ENCODE peak calls at places on chromosome 18, in four cellular contexts. M is activated gamma-delta T cell treated with anti-CD3 and anti-CD28 coated beads, Interleukin-2, amount 50 U/mL, for 16 hours; P is substantia nigra; K is HuH-7.5. L is an unnamed sample.

GRCh38 chr18:13431886-13432285 is 213.3 kb downstream of the LDLRAD4 start:
- DNase-seq in M (no peak), P (no peak), K (no peak), L (no peak)

GRCh38 chr18:38007931-38008330 is 442.3 kb upstream of the CELF4 start:
- DNase-seq in M (no peak), P (no peak), K (no peak), L (no peak)

GRCh38 chr18:79801217-79801616 is 3.5 kb downstream of the KCNG2 start:
- DNase-seq in M (no peak), P (no peak), K (no peak), L (no peak)

GRCh38 chr18:519019-519879 is 18.7 kb upstream of the COLEC12 start:
- DNase-seq in M (no peak), P (peak), K (no peak), L (no peak)

GRCh38 chr18:50662775-50663383 is 103.0 kb downstream of the MAPK4 start:
- DNase-seq in M (no peak), P (no peak), K (no peak), L (no peak)

GRCh38 chr18:76687271-76688006 is 134.9 kb upstream of the ZNF236 start:
- DNase-seq in M (peak), P (no peak), K (no peak), L (no peak)

GRCh38 chr18:22558945-22559385 is 141.2 kb upstream of the CTAGE1 start:
- DNase-seq in M (no peak), P (no peak), K (peak), L (peak)

GRCh38 chr18:44599409-44599808 is 81.3 kb upstream of the SETBP1 start:
- DNase-seq in M (no peak), P (peak), K (no peak), L (no peak)

GRCh38 chr18:24372279-24372678 is 25.3 kb downstream of the OSBPL1A start:
- DNase-seq in M (no peak), P (no peak), K (no peak), L (no peak)

GRCh38 chr18:48023334-48024008 is 93.0 kb upstream of the SMAD2 start:
- DNase-seq in M (no peak), P (no peak), K (peak), L (peak)

GRCh38 chr18:51051105-51051712 is 21.2 kb downstream of the SMAD4 start:
- DNase-seq in M (no peak), P (no peak), K (no peak), L (no peak)

GRCh38 chr18:35926884-35927283 is 45.6 kb upstream of the RMP24 start:
- DNase-seq in M (no peak), P (no peak), K (no peak), L (no peak)

GRCh38 chr18:8948471-8949149 is 153.9 kb upstream of the NDUFV2 start:
- DNase-seq in M (no peak), P (no peak), K (no peak), L (no peak)

GRCh38 chr18:73708596-73708995 is 439.0 kb downstream of the FBXO15 start:
- DNase-seq in M (no peak), P (no peak), K (no peak), L (no peak)

GRCh38 chr18:74745658-74746403 is 148.2 kb downstream of the ZNF407 start:
- DNase-seq in M (no peak), P (no peak), K (no peak), L (no peak)

GRCh38 chr18:11733031-11733430 is 44.0 kb downstream of the GNAL start:
- DNase-seq in M (peak), P (peak), K (peak), L (peak)

GRCh38 chr18:37166491-37166890 is 337.6 kb downstream of the KIAA1328 start:
- DNase-seq in M (no peak), P (no peak), K (no peak), L (no peak)

GRCh38 chr18:61735564-61736102 is 157.2 kb downstream of the RNF152 start:
- DNase-seq in M (no peak), P (no peak), K (no peak), L (no peak)

GRCh38 chr18:54100920-54101319 is 123.5 kb downstream of the MBD2 start:
- DNase-seq in M (no peak), P (no peak), K (no peak), L (no peak)

GRCh38 chr18:12960846-12961397 is 13.1 kb downstream of the SEH1L start:
- DNase-seq in M (no peak), P (no peak), K (no peak), L (no peak)